ENCODE peak calls at places on chromosomes 3 and 15, in six cellular contexts. O is A172; N is SW 1271; Z is fibroblast of lung; R is activated CD4-positive, alpha-beta T cell treated with anti-CD3 and anti-CD28 coated beads for 48 hours; I is tibial artery. J is an unnamed sample.

GRCh38 chr15:55627730-55628368 is 39.7 kb upstream of the PYGO1 start:
- DNase-seq in O (peak; percentile 93), N (peak; percentile 57), Z (peak; percentile 93), R (peak; percentile 12), I (no peak), J (peak; percentile 40)

GRCh38 chr3:172156309-172156998 is 117.1 kb downstream of the FNDC3B start:
- DNase-seq in O (no peak), N (peak; percentile 31), Z (no peak), R (no peak), I (no peak), J (no peak)

GRCh38 chr3:147419731-147420360 is 10.7 kb downstream of the ZIC1 start:
- DNase-seq in O (no peak), N (no peak), Z (no peak), R (no peak), I (no peak), J (no peak)

GRCh38 chr3:58388550-58389061 is 45.0 kb downstream of the PDHB start:
- DNase-seq in O (no peak), N (no peak), Z (peak; percentile 82), R (no peak), I (no peak), J (no peak)

GRCh38 chr15:31457161-31457560 is 130.5 kb downstream of the KLF13 start:
- DNase-seq in O (no peak), N (no peak), Z (no peak), R (no peak), I (no peak), J (no peak)

GRCh38 chr3:121443456-121443855 is 102.3 kb downstream of the POLQ start:
- DNase-seq in O (no peak), N (no peak), Z (no peak), R (no peak), I (no peak), J (no peak)

GRCh38 chr3:13538520-13539284 is 10.2 kb upstream of the FBLN2 start:
- DNase-seq in O (no peak), N (no peak), Z (no peak), R (no peak), I (peak; percentile 62), J (peak; percentile 67)

GRCh38 chr15:55742498-55742926 is 440 bp downstream of the PRTG start:
- DNase-seq in O (peak; percentile 19), N (no peak), Z (peak; percentile 50), R (peak; percentile 18), I (no peak), J (no peak)

GRCh38 chr15:90954712-90955671 is at the start of gene RCCD1:
- DNase-seq in O (peak; percentile 70), N (peak; percentile 93), Z (peak; percentile 94), R (peak; percentile 95), I (peak; percentile 98), J (peak; percentile 99)

GRCh38 chr15:50251638-50252182 is 13.8 kb downstream of the HDC start:
- DNase-seq in O (peak; percentile 35), N (no peak), Z (peak; percentile 23), R (no peak), I (no peak), J (no peak)

GRCh38 chr3:126476166-126476975 is 680 bp upstream of the ZXDC start:
- DNase-seq in O (peak; percentile 23), N (no peak), Z (peak; percentile 34), R (no peak), I (peak; percentile 86), J (peak; percentile 99)

GRCh38 chr3:64837126-64837738 is 149.4 kb upstream of the ADAMTS9 start:
- DNase-seq in O (no peak), N (no peak), Z (no peak), R (no peak), I (no peak), J (no peak)

GRCh38 chr3:179100652-179101051 is 29.0 kb upstream of the ZMAT3 start:
- DNase-seq in O (peak; percentile 47), N (no peak), Z (peak; percentile 10), R (no peak), I (no peak), J (no peak)

GRCh38 chr15:74320358-74321247 is 46.8 kb downstream of the CYP11A1 start:
- DNase-seq in O (no peak), N (peak; percentile 38), Z (no peak), R (peak; percentile 54), I (no peak), J (peak; percentile 82)

GRCh38 chr3:159929181-159929893 is 59.3 kb upstream of the IL12A start:
- DNase-seq in O (peak; percentile 81), N (no peak), Z (peak; percentile 78), R (no peak), I (no peak), J (no peak)

GRCh38 chr3:184769771-184770170 is 42.2 kb upstream of the VPS8 start:
- DNase-seq in O (no peak), N (no peak), Z (no peak), R (no peak), I (no peak), J (no peak)

GRCh38 chr15:74954515-74954914 is 2.1 kb downstream of the RPP25 start:
- DNase-seq in O (peak; percentile 83), N (no peak), Z (peak; percentile 85), R (peak; percentile 26), I (no peak), J (no peak)

GRCh38 chr15:31483053-31483923 is 156.7 kb downstream of the KLF13 start:
- DNase-seq in O (no peak), N (no peak), Z (no peak), R (peak; percentile 75), I (peak; percentile 61), J (peak; percentile 84)

GRCh38 chr15:31510003-31510402 is 183.4 kb downstream of the KLF13 start:
- DNase-seq in O (no peak), N (no peak), Z (no peak), R (no peak), I (no peak), J (no peak)

GRCh38 chr3:73563896-73564582 is 60.7 kb downstream of the PDZRN3 start:
- DNase-seq in O (no peak), N (no peak), Z (peak; percentile 73), R (no peak), I (no peak), J (no peak)

GRCh38 chr3:34582054-34582453 is 783.6 kb downstream of the PDCD6IP start:
- DNase-seq in O (no peak), N (no peak), Z (no peak), R (no peak), I (no peak), J (no peak)

GRCh38 chr3:137224464-137224863 is 266.7 kb downstream of the IL20RB start:
- DNase-seq in O (no peak), N (no peak), Z (no peak), R (no peak), I (no peak), J (no peak)

GRCh38 chr3:23940775-23941174 is 4.3 kb upstream of the NR1D2 start:
- DNase-seq in O (no peak), N (no peak), Z (no peak), R (no peak), I (no peak), J (no peak)

GRCh38 chr15:76060098-76060989 is 559 bp downstream of the TMEM266 start:
- DNase-seq in O (no peak), N (no peak), Z (no peak), R (peak; percentile 33), I (no peak), J (peak; percentile 27)

GRCh38 chr3:42946050-42946449 is 33.1 kb upstream of the GASK1A start:
- DNase-seq in O (no peak), N (no peak), Z (no peak), R (no peak), I (no peak), J (no peak)

GRCh38 chr3:62371032-62371734 is 2.2 kb downstream of the FEZF2 start:
- DNase-seq in O (no peak), N (no peak), Z (no peak), R (no peak), I (no peak), J (peak; percentile 67)

GRCh38 chr3:128547368-128547987 is 54.5 kb upstream of the GATA2 start:
- DNase-seq in O (peak; percentile 39), N (no peak), Z (peak; percentile 84), R (no peak), I (no peak), J (no peak)

GRCh38 chr15:59420986-59421618 is 16.9 kb upstream of the FAM81A start:
- DNase-seq in O (no peak), N (no peak), Z (peak; percentile 22), R (no peak), I (no peak), J (peak; percentile 68)

GRCh38 chr3:48662140-48662752 is 440 bp downstream of the CELSR3 start:
- DNase-seq in O (no peak), N (no peak), Z (no peak), R (no peak), I (no peak), J (peak; percentile 87)

GRCh38 chr3:42101048-42101447 is 9.9 kb downstream of the TRAK1 start:
- DNase-seq in O (no peak), N (no peak), Z (peak; percentile 76), R (no peak), I (peak; percentile 86), J (no peak)

GRCh38 chr3:100928638-100929428 is 64.4 kb downstream of the ABI3BP start:
- DNase-seq in O (peak; percentile 47), N (no peak), Z (peak; percentile 70), R (no peak), I (no peak), J (no peak)

GRCh38 chr3:58486036-58486435 is 5.9 kb upstream of the KCTD6 start:
- DNase-seq in O (no peak), N (no peak), Z (no peak), R (no peak), I (no peak), J (no peak)

GRCh38 chr15:80523746-80524145 is 119.6 kb downstream of the ARNT2 start:
- DNase-seq in O (no peak), N (no peak), Z (peak; percentile 90), R (no peak), I (no peak), J (no peak)

GRCh38 chr3:15805756-15806266 is 8.0 kb upstream of the ANKRD28 start:
- DNase-seq in O (peak; percentile 60), N (no peak), Z (peak; percentile 80), R (no peak), I (no peak), J (no peak)

GRCh38 chr3:121545049-121545563 is 682 bp downstream of the POLQ start:
- DNase-seq in O (peak; percentile 23), N (no peak), Z (peak; percentile 18), R (peak; percentile 19), I (no peak), J (peak; percentile 59)

GRCh38 chr3:28973621-28974020 is 307.2 kb upstream of the RBMS3 start:
- DNase-seq in O (peak; percentile 10), N (no peak), Z (peak; percentile 81), R (no peak), I (no peak), J (no peak)

GRCh38 chr15:40038654-40039543 is at the start of gene SRP14:
- DNase-seq in O (peak; percentile 94), N (peak; percentile 83), Z (peak; percentile 93), R (peak; percentile 95), I (peak; percentile 97), J (peak; percentile 96)

J was measured in H7.